ENCODE peak calls at places on chromosomes 3 and 15, in ten cellular contexts. X is fibroblast of mammary gland, E is NCI-H1694 treated with DMSO at 0.1 percent for 48 hours, W is aorta, H is T1000, P is B cell, J is NCI-H1105 treated with DMSO at 0.1 percent for 48 hours, I is astrocyte, B is EH, C is Daoy. T is an unnamed sample.

GRCh38 chr3:115074502-115074901 is 72.6 kb downstream of the ZBTB20 start:
- DNase-seq in X (no peak), E (no peak), W (no peak), H (no peak), P (no peak), J (no peak), I (peak; percentile 69), B (peak; percentile 58), C (no peak), T (no peak)

GRCh38 chr3:143302638-143303171 is 183.1 kb downstream of the CHST2 start:
- DNase-seq in X (peak; percentile 96), E (no peak), W (peak; percentile 75), H (peak; percentile 78), P (no peak), J (no peak), I (peak; percentile 72), B (peak; percentile 95), C (peak; percentile 61), T (no peak)

GRCh38 chr15:40310001-40310959 is 2.5 kb upstream of the PLCB2 start:
- DNase-seq in X (peak; percentile 30), E (peak; percentile 19), W (peak; percentile 68), H (no peak), P (peak; percentile 70), J (peak; percentile 0), I (no peak), B (peak; percentile 52), C (peak; percentile 69), T (peak; percentile 77)

GRCh38 chr3:140015741-140016140 is 80.8 kb downstream of the CLSTN2 start:
- DNase-seq in X (no peak), E (no peak), W (no peak), H (no peak), P (no peak), J (no peak), I (no peak), B (no peak), C (no peak), T (no peak)

GRCh38 chr3:138199847-138200246 is 12.7 kb downstream of the ARMC8 start:
- DNase-seq in X (no peak), E (no peak), W (no peak), H (no peak), P (no peak), J (no peak), I (no peak), B (no peak), C (no peak), T (no peak)

GRCh38 chr3:127667119-127667681 is 5.6 kb upstream of the ABTB1 start:
- DNase-seq in X (no peak), E (peak; percentile 73), W (no peak), H (no peak), P (no peak), J (no peak), I (no peak), B (no peak), C (no peak), T (peak; percentile 18)

GRCh38 chr3:47000198-47000815 is 20.8 kb downstream of the NBEAL2 start:
- DNase-seq in X (peak; percentile 38), E (no peak), W (no peak), H (peak; percentile 29), P (no peak), J (no peak), I (no peak), B (peak; percentile 68), C (peak; percentile 44), T (peak; percentile 6)

GRCh38 chr3:56839784-56840724 is 38.3 kb upstream of the ARHGEF3 start:
- DNase-seq in X (peak; percentile 83), E (no peak), W (no peak), H (peak; percentile 15), P (no peak), J (no peak), I (peak; percentile 81), B (peak; percentile 75), C (peak; percentile 57), T (no peak)

T was measured in glutamatergic neuron.